ENCODE peak calls at places on chromosomes 11 and 22, in six cellular contexts. K is sigmoid colon, R is thoracic aorta, G is heart left ventricle, O is testis, E is pancreas. N is an unnamed sample.

GRCh38 chr22:43749473-43749872 is 62.6 kb downstream of the EFCAB6 start:
- DNase-seq in K (no peak), R (no peak), G (no peak), O (no peak), E (no peak), N (no peak)

GRCh38 chr22:20156611-20157415 is 6.0 kb upstream of the CCDC188 start:
- DNase-seq in K (peak; percentile 92), R (peak; percentile 36), G (peak; percentile 75), O (peak; percentile 95), E (peak; percentile 100), N (peak; percentile 87)

GRCh38 chr11:34358258-34358665 is 452 bp upstream of the ABTB2 start:
- DNase-seq in K (peak; percentile 88), R (peak; percentile 13), G (peak; percentile 63), O (peak; percentile 47), E (peak; percentile 73), N (peak; percentile 74)

GRCh38 chr11:9787981-9788521 is 124.2 kb downstream of the SWAP70 start:
- DNase-seq in K (peak; percentile 73), R (peak; percentile 15), G (peak; percentile 58), O (no peak), E (no peak), N (no peak)

GRCh38 chr11:44094260-44094868 is 1.1 kb upstream of the EXT2 start:
- DNase-seq in K (peak; percentile 91), R (peak; percentile 52), G (peak; percentile 80), O (peak; percentile 94), E (no peak), N (peak; percentile 75)

GRCh38 chr11:15816270-15816871 is 540.0 kb downstream of the SOX6 start:
- DNase-seq in K (no peak), R (no peak), G (peak; percentile 41), O (no peak), E (no peak), N (no peak)

GRCh38 chr11:15745266-15745665 is 611.1 kb downstream of the SOX6 start:
- DNase-seq in K (no peak), R (no peak), G (no peak), O (no peak), E (no peak), N (no peak)

GRCh38 chr11:72838691-72839305 is 24.6 kb downstream of the ATG16L2 start:
- DNase-seq in K (no peak), R (no peak), G (no peak), O (no peak), E (no peak), N (no peak)

GRCh38 chr22:41862530-41863266 is 29.8 kb downstream of the SREBF2 start:
- DNase-seq in K (no peak), R (no peak), G (no peak), O (no peak), E (no peak), N (no peak)

GRCh38 chr11:1303196-1303821 is 6.1 kb downstream of the TOLLIP start:
- DNase-seq in K (no peak), R (no peak), G (no peak), O (no peak), E (peak; percentile 74), N (peak; percentile 14)

GRCh38 chr11:59562292-59562691 is 51.0 kb downstream of the OR4D9 start:
- DNase-seq in K (no peak), R (no peak), G (no peak), O (no peak), E (no peak), N (no peak)

GRCh38 chr11:61667684-61668320 is 12.4 kb upstream of the DAGLA start:
- DNase-seq in K (no peak), R (no peak), G (no peak), O (no peak), E (no peak), N (no peak)

GRCh38 chr22:23751441-23751996 is 607 bp upstream of the ZNF70 start:
- DNase-seq in K (peak; percentile 77), R (no peak), G (no peak), O (peak; percentile 62), E (peak; percentile 66), N (peak; percentile 42)

GRCh38 chr11:47414685-47415070 is 6.3 kb downstream of the SLC39A13 start:
- DNase-seq in K (peak; percentile 65), R (no peak), G (no peak), O (no peak), E (no peak), N (no peak)

GRCh38 chr11:68150029-68150428 is 28.8 kb upstream of the CHKA start:
- DNase-seq in K (no peak), R (no peak), G (no peak), O (no peak), E (peak; percentile 72), N (no peak)

GRCh38 chr11:68146010-68146540 is 24.9 kb upstream of the CHKA start:
- DNase-seq in K (peak; percentile 89), R (no peak), G (peak; percentile 95), O (peak; percentile 90), E (peak; percentile 91), N (peak; percentile 41)

GRCh38 chr22:42685941-42686666 is 34.6 kb downstream of the A4GALT start:
- DNase-seq in K (peak; percentile 83), R (no peak), G (peak; percentile 94), O (peak; percentile 37), E (no peak), N (peak; percentile 51)

DNA sequence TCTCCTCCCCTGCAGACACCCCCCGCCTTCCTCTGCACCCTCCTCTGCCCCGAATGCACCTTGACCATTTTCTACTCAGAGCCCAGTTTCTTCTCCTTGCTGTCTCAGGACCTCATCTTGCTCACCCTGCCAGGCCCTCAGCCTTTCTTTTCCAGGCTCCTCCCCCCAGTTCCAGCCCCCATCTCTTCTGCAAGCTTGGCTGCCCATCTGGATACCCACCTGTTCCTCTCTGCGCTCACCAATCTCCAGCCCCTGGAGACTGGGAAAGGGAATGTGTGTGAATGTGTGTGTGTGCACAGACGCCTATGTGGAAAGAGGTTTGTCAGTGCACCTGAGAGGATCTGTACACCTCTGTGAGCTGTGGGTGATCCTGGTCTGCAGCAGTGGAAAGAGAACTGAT is 36.4 kb downstream of the SLC22A12 start:
- DNase-seq in K (no peak), R (no peak), G (no peak), O (no peak), E (no peak), N (no peak)
- TF ChIP-seq CTCF in K (no peak), R (no peak), G (no peak), O (no peak), E (no peak), N (no peak)

GRCh38 chr11:19705936-19706335 is 6.7 kb upstream of the NAV2 start:
- DNase-seq in K (no peak), R (no peak), G (no peak), O (no peak), E (no peak), N (no peak)

GRCh38 chr11:19701421-19701820 is 11.2 kb upstream of the NAV2 start:
- DNase-seq in K (no peak), R (no peak), G (no peak), O (no peak), E (no peak), N (no peak)

GRCh38 chr11:19703211-19703610 is 9.4 kb upstream of the NAV2 start:
- DNase-seq in K (peak; percentile 87), R (no peak), G (peak; percentile 47), O (no peak), E (no peak), N (no peak)

GRCh38 chr11:19702620-19703019 is 10.0 kb upstream of the NAV2 start:
- DNase-seq in K (no peak), R (no peak), G (no peak), O (no peak), E (no peak), N (no peak)

DNA sequence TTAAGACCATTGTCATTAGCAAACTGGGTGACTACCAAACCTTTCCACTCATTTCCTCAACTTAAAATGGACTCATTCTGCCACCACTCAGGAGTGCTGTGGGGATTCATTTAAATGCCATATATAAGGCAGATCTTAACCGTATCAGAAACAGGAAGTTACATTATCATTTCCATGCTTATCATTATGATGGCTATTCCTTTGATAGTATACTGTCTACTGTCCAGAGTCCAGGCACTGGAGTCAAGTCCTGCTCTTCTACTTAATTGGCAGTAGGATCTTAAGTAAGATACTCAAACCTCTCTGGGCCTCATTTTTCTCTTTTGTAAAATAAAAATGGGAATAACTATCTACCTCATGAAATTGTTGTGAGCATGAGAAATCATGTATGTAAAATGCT is 8.4 kb upstream of the NAV2 start:
- DNase-seq in K (no peak), R (no peak), G (no peak), O (no peak), E (no peak), N (no peak)
- H3K27ac ChIP-seq in K (peak overlapping the region; percentile 0), R (no peak overlapping the region), G (peak overlapping the region; percentile 66), O (no peak overlapping the region), E (no peak overlapping the region), N (no peak overlapping the region)

DNA sequence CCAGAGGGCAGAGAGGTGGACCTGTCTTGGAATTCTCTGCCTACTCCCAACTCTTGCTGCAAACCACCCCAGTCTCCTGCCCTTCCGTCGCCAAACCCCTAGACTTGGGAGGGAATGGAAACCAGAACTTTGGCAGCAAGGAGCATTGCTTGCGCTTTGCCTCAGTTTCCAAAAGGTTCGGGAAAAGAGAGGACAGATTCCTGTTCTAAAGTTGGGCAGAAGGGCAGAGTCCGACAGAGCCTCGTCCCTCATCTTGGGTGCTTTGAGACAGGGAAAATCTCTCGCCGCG is 396 bp upstream of the ROBO3 start:
- DNase-seq in K (no peak), R (no peak), G (no peak), O (no peak), E (peak; percentile 39), N (no peak)
- H3K27me3 ChIP-seq in K (peaks cover 99% of the 10 kb centered on the region), R (peaks cover 22% of the 10 kb centered on the region), G (peaks cover 60% of the 10 kb centered on the region), O (no peaks in the 10 kb centered on the region), E (peaks cover 2% of the 10 kb centered on the region), N (peaks cover 40% of the 10 kb centered on the region)

GRCh38 chr11:94281321-94281720 is 23.1 kb upstream of the IZUMO1R start:
- DNase-seq in K (no peak), R (no peak), G (no peak), O (no peak), E (no peak), N (no peak)

GRCh38 chr11:94279996-94280395 is 24.4 kb upstream of the IZUMO1R start:
- DNase-seq in K (no peak), R (no peak), G (no peak), O (no peak), E (no peak), N (no peak)

GRCh38 chr11:94283678-94284077 is 20.7 kb upstream of the IZUMO1R start:
- DNase-seq in K (no peak), R (no peak), G (no peak), O (peak; percentile 36), E (no peak), N (no peak)
- TF ChIP-seq CTCF in K (no peak), R (no peak), G (no peak), O (no peak), E (no peak), N (no peak)

DNA sequence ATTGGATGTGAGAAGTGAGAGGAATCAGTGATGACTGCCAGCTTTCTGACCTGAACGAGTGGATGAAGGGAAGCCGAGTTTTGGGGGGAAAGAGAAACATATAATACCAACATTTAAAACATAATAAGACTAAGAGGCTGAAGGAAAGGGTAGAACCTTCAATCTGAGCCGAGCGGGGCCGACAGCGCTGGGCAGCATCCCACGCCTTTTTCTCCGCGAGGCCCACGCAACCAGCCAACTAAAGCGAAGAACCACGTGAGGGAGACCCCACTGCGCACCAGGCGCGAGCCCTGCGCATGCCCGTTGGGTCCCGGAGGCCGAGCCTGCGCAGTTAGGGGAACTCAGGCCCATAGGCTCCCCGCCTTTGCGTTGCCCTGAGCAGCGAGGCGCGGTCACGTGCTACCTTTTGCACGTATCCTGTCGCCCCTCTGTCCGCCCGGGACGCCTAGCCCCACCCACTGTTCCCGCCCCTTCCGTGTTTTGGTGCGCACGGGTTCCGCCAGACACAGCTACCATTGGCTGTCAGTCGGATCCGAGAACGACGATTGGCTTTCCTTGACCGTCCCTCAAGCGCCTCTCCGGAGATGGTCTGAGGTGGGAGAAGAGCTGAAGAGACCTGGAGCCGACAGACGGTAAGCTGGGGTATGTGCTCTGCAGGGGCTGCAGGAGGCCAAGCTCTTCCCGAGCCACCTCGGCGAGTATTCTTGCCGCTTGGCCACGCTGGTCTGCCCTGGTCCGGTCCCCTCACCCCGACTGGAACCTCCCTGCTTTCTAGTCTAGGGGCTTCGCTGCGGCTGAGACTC is at the start of gene HINFP:
- DNase-seq in K (peak; percentile 100), R (peak; percentile 99), G (peak; percentile 100), O (peak; percentile 100), E (peak; percentile 98), N (peak; percentile 99)
- H3K27ac ChIP-seq in K (peak within 1 kb of the TSS; percentile 90), R (peak within 1 kb of the TSS; percentile 25), G (peak within 1 kb of the TSS; percentile 89), O (peak within 1 kb of the TSS; percentile 57), E (peak within 1 kb of the TSS; percentile 39), N (peak within 1 kb of the TSS; percentile 87)